ENCODE peak calls at places on chromosomes 16 and 17, in seven cellular contexts. P is HCT116, F is H1, T is K562, V is GM12878, C is HepG2, L is SK-N-SH. B is an unnamed sample. For H3K27me3 and H3K79me2, the result is how much of the 10 kb centered on the place peaks cover.

GRCh38 chr16:13324861-13325260 is 423.5 kb downstream of the SHISA9 start:
- DNase-seq in P (no peak), T (no peak), V (no peak), L (no peak), C (no peak), F (no peak), B (no peak)

GRCh38 chr17:43171761-43172487 is 910 bp downstream of the NBR1 start:
- DNase-seq in L (no peak), V (no peak), P (peak), T (peak), F (no peak), C (peak), B (peak)

GRCh38 chr16:29978081-29978480 is 4.4 kb downstream of the TAOK2 start:
- DNase-seq in F (no peak), C (no peak), P (no peak), T (no peak), L (no peak), V (no peak), B (no peak)

GRCh38 chr16:70434489-70435260 is 4.2 kb downstream of the ST3GAL2 start:
- DNase-seq in T (no peak), V (no peak), C (no peak), L (no peak), P (no peak), F (no peak), B (no peak)

GRCh38 chr16:84729716-84730320 is 30.0 kb downstream of the USP10 start:
- DNase-seq in F (no peak), V (no peak), P (no peak), C (no peak), T (no peak), L (no peak), B (peak)

GRCh38 chr17:43183921-43184320 is 12.9 kb downstream of the NBR1 start:
- DNase-seq in F (no peak), T (no peak), C (no peak), L (no peak), P (no peak), V (no peak), B (no peak)

GRCh38 chr17:44279586-44280344 is 11.8 kb upstream of the SLC4A1 start:
- DNase-seq in L (no peak), T (peak), V (peak), F (peak), C (peak), P (no peak), B (peak)

GRCh38 chr17:43449470-43450202 is 34.1 kb upstream of the DHX8 start:
- DNase-seq in L (no peak), F (no peak), V (no peak), T (no peak), P (no peak), C (peak), B (no peak)

GRCh38 chr16:66390346-66391108 is 24.0 kb downstream of the CDH5 start:
- DNase-seq in T (no peak), P (no peak), F (no peak), L (no peak), V (no peak), C (no peak), B (no peak)

GRCh38 chr17:44518032-44518431 is 14.8 kb upstream of the GPATCH8 start:
- DNase-seq in V (no peak), C (no peak), F (no peak), L (no peak), P (no peak), T (no peak), B (no peak)

GRCh38 chr16:84758627-84759026 is 58.8 kb downstream of the USP10 start:
- DNase-seq in P (no peak), C (no peak), V (no peak), F (no peak), L (no peak), T (no peak), B (no peak)

GRCh38 chr17:73541561-73541981 is 102.7 kb downstream of the SDK2 start:
- DNase-seq in V (no peak), T (no peak), F (no peak), L (no peak), P (no peak), C (no peak), B (no peak)

GRCh38 chr17:72063756-72064461 is 56.9 kb upstream of the SOX9 start:
- DNase-seq in F (no peak), L (no peak), T (no peak), V (no peak), C (no peak), P (no peak), B (no peak)

GRCh38 chr17:59565959-59566324 is 532 bp downstream of the DHX40 start:
- DNase-seq in L (peak), V (no peak), C (peak), F (no peak), T (peak), P (peak), B (peak)

GRCh38 chr17:32349503-32349853 is 479 bp upstream of the ZNF207 start:
- DNase-seq in T (no peak), P (no peak), C (no peak), F (no peak), V (no peak), L (peak), B (no peak)

GRCh38 chr17:19342611-19343255 is 19.8 kb downstream of the B9D1 start:
- DNase-seq in T (no peak), L (peak), P (no peak), V (no peak), F (no peak), C (no peak), B (no peak)

GRCh38 chr16:2912330-2913199 is 834 bp downstream of the FLYWCH1 start:
- DNase-seq in T (peak), L (peak), F (no peak), C (peak), V (no peak), P (no peak), B (peak)

GRCh38 chr17:52148969-52149351 is 9.6 kb downstream of the CA10 start:
- DNase-seq in L (no peak), V (no peak), F (no peak), T (no peak), C (no peak), P (no peak), B (no peak)

GRCh38 chr17:39740357-39741111 is 2.8 kb downstream of the GRB7 start:
- DNase-seq in L (peak), T (peak), P (peak), F (peak), V (no peak), C (peak), B (peak)

GRCh38 chr16:22977294-22977697 is 163.3 kb downstream of the HS3ST2 start:
- DNase-seq in F (no peak), C (peak), T (no peak), V (no peak), P (peak), L (no peak), B (peak)

GRCh38 chr17:527247-527646 is 174.6 kb upstream of the RPH3AL start:
- DNase-seq in F (no peak), L (no peak), T (no peak), V (no peak), C (no peak), P (no peak), B (no peak)

GRCh38 chr16:30004811-30005242 is 6.0 kb downstream of the DOC2A start:
- DNase-seq in V (no peak), T (no peak), C (no peak), P (no peak), L (peak), F (no peak), B (no peak)

GRCh38 chr17:44761932-44762810 is 3.4 kb downstream of the ADAM11 start:
- DNase-seq in P (no peak), L (no peak), C (no peak), F (no peak), V (no peak), T (no peak), B (no peak)

GRCh38 chr17:17774009-17774881 is 62.5 kb downstream of the SREBF1 start:
- DNase-seq in F (no peak), P (no peak), V (no peak), L (no peak), C (no peak), T (no peak), B (peak)

GRCh38 chr16:86568677-86569623 is 2.3 kb downstream of the FOXC2 start:
- DNase-seq in V (no peak), P (no peak), T (no peak), L (no peak), C (no peak), F (no peak), B (peak)

GRCh38 chr16:86567701-86568571 is 1.3 kb downstream of the FOXC2 start:
- DNase-seq in F (no peak), P (no peak), T (no peak), V (no peak), C (no peak), L (no peak), B (peak)

GRCh38 chr16:86565644-86566511 is 751 bp upstream of the FOXC2 start:
- DNase-seq in C (no peak), F (no peak), P (no peak), L (no peak), V (no peak), T (no peak), B (peak)

GRCh38 chr16:86566601-86566965 is at the start of gene FOXC2:
- DNase-seq in C (no peak), P (no peak), T (peak), F (no peak), V (no peak), L (peak), B (peak)

DNA sequence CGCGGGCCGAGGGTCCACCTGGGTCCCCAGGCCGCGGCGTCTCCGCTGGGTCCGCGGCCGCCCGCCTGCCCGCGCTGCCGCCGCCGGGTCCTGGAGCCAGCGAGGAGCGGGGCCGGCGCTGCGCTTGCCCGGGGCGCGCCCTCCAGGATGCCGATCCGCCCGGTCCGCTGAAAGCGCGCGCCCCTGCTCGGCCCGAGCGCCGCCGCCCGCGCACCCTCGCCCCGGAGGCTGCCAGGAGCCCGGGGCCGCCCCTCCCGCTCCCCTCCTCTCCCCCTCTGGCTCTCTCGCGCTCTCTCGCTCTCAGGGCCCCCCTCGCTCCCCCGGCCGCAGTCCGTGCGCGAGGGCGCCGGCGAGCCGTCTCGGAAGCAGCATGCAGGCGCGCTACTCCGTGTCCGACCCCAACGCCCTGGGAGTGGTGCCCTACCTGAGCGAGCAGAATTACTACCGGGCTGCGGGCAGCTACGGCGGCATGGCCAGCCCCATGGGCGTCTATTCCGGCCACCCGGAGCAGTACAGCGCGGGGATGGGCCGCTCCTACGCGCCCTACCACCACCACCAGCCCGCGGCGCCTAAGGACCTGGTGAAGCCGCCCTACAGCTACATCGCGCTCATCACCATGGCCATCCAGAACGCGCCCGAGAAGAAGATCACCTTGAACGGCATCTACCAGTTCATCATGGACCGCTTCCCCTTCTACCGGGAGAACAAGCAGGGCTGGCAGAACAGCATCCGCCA is 504 bp downstream of the FOXC2 start:
- DNase-seq in F (no peak), C (no peak), L (no peak), P (no peak), T (no peak), V (no peak), B (peak)
- TF ChIP-seq MAX in F (peak), C (no peak), L (no peak), P (no peak), T (no peak), V (no peak), B (no peak)

GRCh38 chr17:64532409-64532808 is 25.6 kb downstream of the CEP95 start:
- DNase-seq in F (no peak), V (no peak), T (no peak), P (no peak), C (no peak), L (no peak), B (no peak)

GRCh38 chr17:64533784-64534183 is 27.0 kb downstream of the CEP95 start:
- DNase-seq in P (no peak), L (no peak), C (no peak), T (peak), F (no peak), V (no peak), B (peak)

GRCh38 chr17:64527914-64528313 is 21.1 kb downstream of the CEP95 start:
- DNase-seq in V (no peak), P (no peak), C (no peak), F (no peak), T (no peak), L (no peak), B (no peak)

GRCh38 chr17:64531955-64532371 is 25.2 kb downstream of the CEP95 start:
- DNase-seq in P (no peak), L (no peak), V (no peak), C (no peak), F (no peak), T (no peak), B (no peak)

DNA sequence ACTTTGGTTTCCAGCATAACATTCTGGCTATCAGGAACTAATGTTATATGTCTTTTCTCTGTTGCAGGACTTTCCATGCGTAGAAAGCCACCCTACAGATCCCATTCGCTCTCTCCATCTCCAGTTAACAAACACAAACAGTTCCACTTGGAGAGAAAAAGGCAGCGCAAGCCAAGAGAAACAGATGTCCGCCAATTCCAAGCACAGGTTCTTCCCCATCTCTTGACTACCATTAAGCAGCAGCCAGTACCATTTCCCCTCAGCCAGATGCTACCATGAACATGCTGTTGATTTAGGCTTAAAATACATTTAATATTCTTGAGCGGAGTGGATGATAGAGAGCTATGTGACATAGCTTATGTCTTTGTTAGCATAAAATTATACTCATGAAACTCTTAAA is 22.4 kb downstream of the CEP95 start:
- DNase-seq in P (no peak), C (no peak), T (no peak), F (no peak), L (no peak), V (no peak), B (no peak)
- H3K27me3 ChIP-seq in P (under half), C (under half), T (under half), F (under half), L (under half), V (under half), B (under half)

GRCh38 chr17:50093807-50094206 is 1.3 kb upstream of the PDK2 start:
- DNase-seq in V (no peak), P (no peak), L (no peak), C (no peak), T (no peak), F (no peak), B (no peak)
- H3K79me2 ChIP-seq in V (under half), P (under half), L (under half), C (under half), T (under half), F (under half), B (under half)

DNA sequence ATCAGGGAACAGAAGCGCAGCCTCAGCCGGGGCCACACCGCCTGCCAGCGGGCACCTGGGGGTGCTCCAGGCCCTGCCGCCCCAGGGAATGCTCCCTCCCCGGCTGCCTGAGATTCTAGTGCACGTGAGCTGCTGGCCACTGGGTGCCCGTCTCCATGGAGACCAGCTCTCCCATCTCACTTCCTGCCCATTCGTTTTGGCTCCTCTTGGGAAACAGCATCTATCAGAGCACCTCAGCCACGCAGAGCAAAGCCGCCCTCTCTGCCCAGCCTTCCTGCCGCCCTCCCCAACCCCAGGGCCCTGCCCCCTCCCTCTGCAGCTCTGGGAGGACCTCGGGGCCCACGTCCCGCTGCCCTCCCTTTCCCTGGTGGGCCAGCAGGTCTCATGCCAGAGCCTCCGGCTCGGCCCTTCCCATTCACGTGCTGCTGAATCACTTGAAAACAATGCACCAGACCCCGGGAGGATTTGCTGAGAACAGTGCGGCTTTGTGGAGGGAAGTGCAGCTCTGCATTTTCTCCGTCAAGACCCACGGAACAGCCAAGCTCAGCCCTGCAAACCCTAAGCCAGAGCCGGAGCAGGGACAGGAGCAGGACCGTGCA is 19.4 kb downstream of the CEP295NL start:
- DNase-seq in P (peak), V (no peak), L (peak), C (peak), T (no peak), F (no peak), B (peak)
- TF ChIP-seq MAX in P (peak), V (no peak), L (peak), C (no peak), T (no peak), F (peak), B (peak)

GRCh38 chr17:38572665-38573365 is 32.9 kb downstream of the SRCIN1 start:
- DNase-seq in F (no peak), T (peak), L (peak), V (no peak), C (no peak), P (no peak), B (no peak)
- H3K27me3 ChIP-seq in F (half or more), T (half or more), L (under half), V (under half), C (under half), P (under half), B (half or more)

GRCh38 chr17:4550534-4551039 is 4.6 kb downstream of the MYBBP1A start:
- DNase-seq in F (no peak), L (no peak), C (no peak), V (no peak), T (no peak), P (no peak), B (no peak)

GRCh38 chr17:4551796-4552525 is 3.2 kb downstream of the MYBBP1A start:
- DNase-seq in L (no peak), C (no peak), T (no peak), V (no peak), P (no peak), F (no peak), B (no peak)

GRCh38 chr17:4548721-4549531 is 6.3 kb downstream of the MYBBP1A start:
- DNase-seq in T (no peak), L (no peak), P (no peak), F (no peak), C (no peak), V (no peak), B (no peak)

GRCh38 chr17:4549781-4550533 is 5.2 kb downstream of the MYBBP1A start:
- DNase-seq in T (no peak), C (no peak), L (no peak), V (no peak), F (no peak), P (no peak), B (no peak)

DNA sequence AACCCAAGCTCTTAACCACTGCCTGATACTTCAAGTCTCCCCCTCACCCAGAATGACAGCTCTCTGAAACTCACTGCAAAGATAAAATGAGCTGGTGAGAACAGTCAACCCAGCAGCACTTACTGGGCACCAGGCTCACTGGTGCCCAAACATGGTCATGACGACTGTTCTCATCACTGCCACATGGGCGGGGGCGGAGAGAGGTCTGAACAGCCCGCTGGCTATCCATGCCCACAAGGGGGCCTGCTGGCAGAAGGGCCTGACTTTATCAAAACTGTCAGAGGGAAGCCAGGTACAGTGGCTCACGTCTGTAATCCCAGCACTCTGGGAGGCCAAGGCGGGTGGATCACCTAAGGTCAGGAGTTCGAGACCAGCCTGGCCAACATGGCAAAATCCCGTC is 4.0 kb downstream of the MYBBP1A start:
- DNase-seq in V (no peak), P (no peak), C (peak), L (peak), T (no peak), F (no peak), B (no peak)
- H3K79me2 ChIP-seq in V (under half), P (half or more), C (under half), L (under half), T (under half), F (under half), B (under half)

GRCh38 chr16:54362801-54363200 is 76.2 kb upstream of the IRX3 start:
- DNase-seq in C (no peak), T (no peak), L (peak), V (no peak), P (no peak), F (no peak), B (no peak)
- TF ChIP-seq MAX in C (no peak), T (no peak), L (no peak), V (no peak), P (no peak), F (no peak), B (no peak)

GRCh38 chr17:6894206-6894528 is 62.6 kb upstream of the TEKT1 start:
- DNase-seq in T (no peak), L (no peak), P (no peak), C (no peak), F (peak), V (no peak), B (peak)
- H3K27me3 ChIP-seq in T (under half), L (under half), P (under half), C (under half), F (under half), V (under half), B (half or more)

DNA sequence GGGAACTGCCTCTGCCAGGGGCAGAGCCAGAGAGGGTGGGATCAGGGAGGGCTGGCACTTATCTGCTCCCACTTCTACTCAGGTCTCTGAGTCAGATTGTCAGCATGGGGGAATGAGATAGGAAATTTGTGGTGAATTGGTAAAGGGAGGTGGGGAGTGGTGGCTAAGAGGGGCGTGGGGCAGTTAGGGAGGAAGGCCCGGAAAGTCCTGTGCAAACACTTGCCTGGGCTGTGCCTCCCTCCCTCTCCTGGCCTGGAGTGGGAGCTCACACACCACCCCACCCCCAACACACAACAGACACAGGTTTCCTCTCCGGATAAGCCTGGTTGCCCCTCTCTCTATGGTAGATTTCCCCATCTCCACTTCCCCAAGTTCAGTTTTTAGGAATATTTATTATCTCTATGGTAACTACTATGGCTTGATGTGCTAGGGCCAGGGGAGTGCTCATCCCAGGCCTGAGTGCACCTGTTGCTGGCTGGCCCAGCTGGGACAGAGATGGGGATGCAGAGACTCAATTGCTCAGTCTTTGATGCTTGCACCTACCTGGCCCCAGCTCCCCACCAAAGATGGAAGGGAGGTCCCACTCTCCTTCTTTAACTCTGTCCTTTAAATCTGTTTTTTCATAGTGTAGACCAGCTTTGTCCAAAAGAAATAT is 2.7 kb downstream of the SPNS2 start:
- DNase-seq in P (no peak), V (no peak), T (no peak), L (no peak), F (no peak), C (no peak), B (peak)
- H3K79me2 ChIP-seq in P (under half), V (under half), T (under half), L (under half), F (under half), C (under half), B (under half)